ENCODE peak calls at places on chromosomes 7 and 10, in nine cellular contexts. W is neural progenitor cell; Y is tibial nerve; P is stomach; N is testis; Q is naive thymus-derived CD4-positive, alpha-beta T cell; I is gastrocnemius medialis; A is GM23338; L is right lobe of liver. B is an unnamed sample. For H3K4me1, the result is how much of the 10 kb centered on the place peaks cover.

GRCh38 chr10:33981301-33981700 is 646.8 kb upstream of the NRP1 start:
- DNase-seq in W (no peak), Y (no peak), P (no peak), N (no peak), Q (no peak), I (no peak), A (no peak), L (no peak), B (no peak)

GRCh38 chr10:125107166-125107949 is 53.0 kb downstream of the CTBP2 start:
- DNase-seq in W (no peak), Y (no peak), P (peak), N (no peak), Q (no peak), I (no peak), A (no peak), L (no peak), B (no peak)

GRCh38 chr10:95759233-95759826 is 3.4 kb downstream of the ENTPD1 start:
- DNase-seq in W (no peak), Y (no peak), P (no peak), N (no peak), Q (no peak), I (no peak), A (no peak), L (no peak), B (no peak)

GRCh38 chr7:134856141-134856540 is 76.7 kb downstream of the CALD1 start:
- DNase-seq in W (no peak), Y (no peak), P (no peak), N (no peak), Q (no peak), I (no peak), A (no peak), L (no peak), B (no peak)

GRCh38 chr10:18224626-18225445 is 84.6 kb downstream of the CACNB2 start:
- DNase-seq in W (peak), Y (no peak), P (no peak), N (peak), Q (no peak), I (no peak), A (peak), L (no peak), B (no peak)

GRCh38 chr10:99834410-99834809 is 52.0 kb downstream of the ABCC2 start:
- DNase-seq in W (no peak), Y (no peak), P (no peak), N (no peak), Q (no peak), I (no peak), A (no peak), L (no peak), B (no peak)

GRCh38 chr10:51422311-51423120 is 276.9 kb downstream of the CSTF2T start:
- DNase-seq in W (peak), Y (peak), P (peak), N (peak), Q (no peak), I (peak), A (peak), L (no peak), B (no peak)

GRCh38 chr10:62817120-62817762 is 1.1 kb upstream of the EGR2 start:
- DNase-seq in W (peak), Y (no peak), P (no peak), N (peak), Q (no peak), I (peak), A (peak), L (peak), B (peak)

GRCh38 chr10:45505336-45505735 is 131.3 kb downstream of the ALOX5 start:
- DNase-seq in W (no peak), Y (no peak), P (no peak), N (no peak), Q (no peak), I (no peak), A (no peak), L (no peak), B (no peak)

GRCh38 chr7:45387837-45388236 is 186.3 kb upstream of the ADCY1 start:
- DNase-seq in W (no peak), Y (no peak), P (no peak), N (no peak), Q (no peak), I (no peak), A (no peak), L (no peak), B (no peak)

GRCh38 chr7:1513657-1514095 is 9.5 kb upstream of the INTS1 start:
- DNase-seq in W (no peak), Y (no peak), P (no peak), N (no peak), Q (no peak), I (peak), A (no peak), L (no peak), B (no peak)
- H3K27ac ChIP-seq in W (no peak), Y (peak), P (peak), N (no peak), Q (no peak), I (peak), A (no peak), L (no peak), B (no peak)

DNA sequence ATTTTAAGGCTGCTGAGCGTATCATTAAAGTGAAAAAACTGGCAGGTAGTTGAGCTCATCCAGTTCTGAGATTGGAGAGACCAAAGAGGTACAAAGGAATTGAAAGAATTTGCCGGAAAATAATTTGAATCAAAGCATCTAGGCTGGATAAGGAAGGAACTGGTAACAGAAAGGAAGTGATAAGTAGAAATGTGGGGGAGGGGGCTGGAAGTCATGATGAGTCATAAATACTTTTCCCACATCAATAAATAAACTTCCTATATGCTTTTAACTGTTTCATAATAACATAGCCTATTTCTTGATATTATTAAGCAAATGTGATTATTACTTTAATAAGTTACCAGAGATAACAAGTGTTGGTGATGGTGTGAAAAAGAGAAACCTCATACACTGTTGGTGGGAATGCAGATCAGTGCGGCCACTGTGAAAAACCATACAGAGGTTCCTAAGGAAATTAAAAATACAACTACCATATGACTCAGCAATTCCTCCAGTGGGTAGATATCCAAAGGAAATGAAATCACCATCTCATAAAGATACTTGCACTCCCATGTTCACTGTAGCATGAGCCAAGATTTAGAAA is 27.0 kb downstream of the ZNF438 start:
- DNase-seq in W (no peak), Y (no peak), P (no peak), N (no peak), Q (no peak), I (no peak), A (no peak), L (no peak), B (no peak)
- H3K4me1 ChIP-seq in W (under half), Y (under half), P (under half), N (under half), Q (under half), I (half or more), A (under half), L (under half), B (under half)

DNA sequence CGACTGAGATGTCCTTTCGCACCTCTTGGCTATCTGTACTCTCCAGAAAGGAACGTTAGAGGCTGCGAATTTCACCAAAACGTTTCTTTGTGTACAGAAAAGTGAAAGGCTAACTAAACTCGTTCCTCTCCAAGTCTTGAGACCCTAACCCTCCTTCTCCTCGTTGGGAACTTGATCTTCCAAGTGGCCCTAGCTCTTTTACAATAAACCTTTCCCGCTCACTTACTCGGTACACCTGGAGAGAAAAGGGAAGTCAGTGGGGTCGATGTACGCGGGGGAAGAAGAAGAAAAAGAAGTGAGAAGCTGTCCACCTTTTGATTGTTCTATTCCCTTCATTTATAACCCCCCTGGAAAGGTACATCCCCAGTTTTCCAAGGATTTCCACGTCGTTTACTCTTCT is 164.9 kb upstream of the PPP1R3A start:
- DNase-seq in W (no peak), Y (no peak), P (no peak), N (no peak), Q (no peak), I (no peak), A (no peak), L (no peak), B (no peak)
- H3K4me3 ChIP-seq in W (peak), Y (peak), P (peak), N (peak), Q (no peak), I (peak), A (peak), L (peak), B (no peak)

DNA sequence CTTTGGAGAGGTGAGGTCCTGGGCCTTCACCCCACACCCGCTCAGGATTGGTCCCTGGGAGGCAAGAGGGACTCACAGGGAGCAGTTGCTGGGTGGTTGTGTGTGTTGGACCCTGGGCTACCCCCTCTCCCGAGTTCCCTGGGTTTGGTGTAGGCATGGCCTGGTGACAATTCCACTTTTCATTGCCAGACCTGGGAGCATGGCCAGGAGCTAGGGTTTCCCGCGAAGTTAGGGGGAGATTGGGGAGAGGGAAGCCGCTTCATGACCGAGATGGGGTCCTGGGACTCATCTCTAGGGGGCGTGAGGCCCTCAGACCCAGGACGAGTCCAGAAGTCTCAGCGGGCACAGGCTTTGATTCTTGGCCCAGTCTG is 579 bp downstream of the PALD1 start:
- DNase-seq in W (peak), Y (no peak), P (no peak), N (no peak), Q (no peak), I (no peak), A (peak), L (no peak), B (no peak)
- H3K27ac ChIP-seq in W (no peak), Y (peak), P (peak), N (no peak), Q (peak), I (peak), A (no peak), L (peak), B (no peak)

DNA sequence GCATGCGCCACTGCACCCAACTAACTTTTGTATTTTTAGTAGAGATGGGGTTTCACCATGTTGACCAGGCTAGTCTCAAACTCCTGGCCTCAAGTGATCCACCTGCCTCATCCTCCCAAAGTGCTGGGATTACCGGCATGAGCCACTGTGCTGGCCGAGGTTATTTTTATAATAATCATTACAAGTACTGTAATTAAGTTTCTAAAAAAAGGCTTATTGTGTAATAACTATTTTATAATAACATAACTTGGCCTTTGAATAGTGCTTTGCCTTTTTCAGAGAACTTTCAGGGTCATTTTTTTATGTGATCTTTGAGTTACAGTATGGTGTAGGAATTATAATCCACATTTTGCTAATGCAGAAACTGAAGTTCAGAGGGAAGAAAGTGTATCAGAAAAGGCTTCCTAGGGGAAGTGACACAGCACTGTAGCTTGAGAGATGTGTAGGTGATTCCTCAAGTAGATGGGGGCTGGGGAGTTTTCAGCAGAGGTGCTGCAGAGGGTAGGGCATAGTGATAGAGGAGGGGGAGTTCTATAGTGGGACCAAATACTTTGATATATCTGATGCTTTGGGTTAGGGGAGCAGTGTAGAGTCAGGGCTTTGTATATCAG is 9.2 kb upstream of the SYPL1 start:
- DNase-seq in W (no peak), Y (no peak), P (no peak), N (no peak), Q (no peak), I (no peak), A (no peak), L (no peak), B (no peak)
- H3K4me1 ChIP-seq in W (under half), Y (under half), P (under half), N (under half), Q (under half), I (half or more), A (under half), L (under half), B (under half)

GRCh38 chr7:67407351-67407750 is 410.7 kb downstream of the TYW1 start:
- DNase-seq in W (no peak), Y (no peak), P (no peak), N (no peak), Q (no peak), I (no peak), A (no peak), L (no peak), B (no peak)
- H3K4me3 ChIP-seq in W (no peak), Y (no peak), P (no peak), N (no peak), Q (no peak), I (no peak), A (no peak), L (no peak), B (no peak)

GRCh38 chr10:5941579-5941978 is 35.8 kb downstream of the IL15RA start:
- DNase-seq in W (no peak), Y (no peak), P (no peak), N (no peak), Q (no peak), I (no peak), A (no peak), L (no peak), B (no peak)
- H3K27ac ChIP-seq in W (no peak), Y (peak), P (peak), N (no peak), Q (no peak), I (no peak), A (no peak), L (peak), B (no peak)

GRCh38 chr7:42614636-42615035 is 297.2 kb downstream of the C7orf25 start:
- DNase-seq in W (no peak), Y (no peak), P (no peak), N (no peak), Q (no peak), I (no peak), A (no peak), L (no peak), B (no peak)
- H3K4me1 ChIP-seq in W (under half), Y (under half), P (under half), N (under half), Q (under half), I (under half), A (under half), L (under half), B (under half)

GRCh38 chr7:155810607-155811559 is 1.4 kb downstream of the SHH start:
- DNase-seq in W (peak), Y (no peak), P (no peak), N (no peak), Q (no peak), I (no peak), A (peak), L (peak), B (no peak)
- H3K4me3 ChIP-seq in W (peak), Y (peak), P (peak), N (no peak), Q (no peak), I (no peak), A (peak), L (peak), B (no peak)

GRCh38 chr7:54969190-54969967 is 49.4 kb upstream of the EGFR start:
- DNase-seq in W (no peak), Y (no peak), P (no peak), N (no peak), Q (no peak), I (no peak), A (no peak), L (no peak), B (no peak)
- H3K27ac ChIP-seq in W (no peak), Y (no peak), P (no peak), N (no peak), Q (no peak), I (no peak), A (no peak), L (no peak), B (no peak)